ENCODE peak calls at places on chromosomes 7 and 10, in nine cellular contexts. U, V, T, S, D, A, M, I and X are unnamed samples.

GRCh38 chr10:105743343-105744056 is 1102.4 kb downstream of the SORCS3 start:
- DNase-seq in U (peak), V (no peak), T (no peak), S (no peak), D (no peak), A (no peak), M (no peak), I (no peak), X (no peak)

GRCh38 chr7:47191876-47192291 is 390.0 kb downstream of the TNS3 start:
- DNase-seq in U (no peak), V (no peak), T (no peak), S (peak), D (peak), A (no peak), M (no peak), I (no peak), X (peak)

GRCh38 chr10:31129261-31129660 is 97.6 kb upstream of the ZNF438 start:
- DNase-seq in U (peak), V (peak), T (no peak), S (no peak), D (peak), A (peak), M (peak), I (no peak), X (no peak)

GRCh38 chr10:60767424-60767823 is 10.9 kb upstream of the CDK1 start:
- DNase-seq in U (no peak), V (no peak), T (no peak), S (no peak), D (no peak), A (no peak), M (no peak), I (no peak), X (peak)

GRCh38 chr10:108358912-108359311 is 1194.4 kb upstream of the SORCS1 start:
- DNase-seq in U (no peak), V (peak), T (peak), S (no peak), D (peak), A (no peak), M (peak), I (no peak), X (no peak)

GRCh38 chr10:27815261-27815660 is 69.6 kb upstream of the MKX start:
- DNase-seq in U (no peak), V (no peak), T (no peak), S (no peak), D (no peak), A (no peak), M (no peak), I (no peak), X (no peak)

GRCh38 chr7:99380823-99381663 is 6.5 kb downstream of the ARPC1B start:
- DNase-seq in U (peak), V (peak), T (no peak), S (no peak), D (no peak), A (no peak), M (no peak), I (peak), X (peak)

GRCh38 chr7:6164010-6164409 is 108.4 kb downstream of the CYTH3 start:
- DNase-seq in U (no peak), V (no peak), T (no peak), S (no peak), D (no peak), A (no peak), M (no peak), I (no peak), X (no peak)

GRCh38 chr7:68246189-68246633 is 1249.6 kb downstream of the TYW1 start:
- DNase-seq in U (no peak), V (no peak), T (peak), S (no peak), D (peak), A (no peak), M (peak), I (no peak), X (no peak)

GRCh38 chr10:122499012-122499411 is 37.7 kb downstream of the HTRA1 start:
- DNase-seq in U (no peak), V (no peak), T (no peak), S (peak), D (no peak), A (no peak), M (no peak), I (no peak), X (no peak)

GRCh38 chr7:138565451-138566114 is 105.5 kb downstream of the TRIM24 start:
- DNase-seq in U (no peak), V (peak), T (peak), S (no peak), D (peak), A (no peak), M (peak), I (no peak), X (peak)

GRCh38 chr10:77121829-77122228 is 515.8 kb downstream of the KCNMA1 start:
- DNase-seq in U (no peak), V (no peak), T (no peak), S (no peak), D (no peak), A (no peak), M (no peak), I (no peak), X (no peak)

GRCh38 chr7:13017881-13018280 is 330.4 kb downstream of the ARL4A start:
- DNase-seq in U (no peak), V (no peak), T (peak), S (no peak), D (no peak), A (no peak), M (no peak), I (no peak), X (no peak)

GRCh38 chr7:142438235-142438922 is 180.5 kb upstream of the PRSS58 start:
- DNase-seq in U (peak), V (peak), T (no peak), S (no peak), D (peak), A (no peak), M (peak), I (no peak), X (peak)

GRCh38 chr7:77393261-77393660 is 22.9 kb downstream of the GSAP start:
- DNase-seq in U (no peak), V (no peak), T (peak), S (no peak), D (no peak), A (no peak), M (no peak), I (no peak), X (no peak)

GRCh38 chr7:112571852-112572607 is 91.2 kb downstream of the LSMEM1 start:
- DNase-seq in U (no peak), V (no peak), T (no peak), S (no peak), D (no peak), A (no peak), M (no peak), I (no peak), X (peak)

GRCh38 chr7:19139706-19140327 is 5.4 kb downstream of the FERD3L start:
- DNase-seq in U (no peak), V (no peak), T (no peak), S (no peak), D (no peak), A (no peak), M (no peak), I (no peak), X (no peak)

GRCh38 chr7:38070718-38071117 is 107.3 kb upstream of the STARD3NL start:
- DNase-seq in U (peak), V (peak), T (peak), S (no peak), D (peak), A (no peak), M (peak), I (no peak), X (no peak)

GRCh38 chr10:122461367-122461728 is at the start of gene HTRA1:
- DNase-seq in U (peak), V (peak), T (no peak), S (peak), D (no peak), A (no peak), M (no peak), I (no peak), X (no peak)

GRCh38 chr7:123323689-123324088 is 123.9 kb upstream of the SLC13A1 start:
- DNase-seq in U (no peak), V (no peak), T (no peak), S (no peak), D (no peak), A (no peak), M (no peak), I (no peak), X (no peak)
- TF ChIP-seq CTCF in U (no peak), V (no peak), T (no peak), S (no peak), D (no peak), A (no peak), M (no peak), I (no peak), X (no peak)

GRCh38 chr10:80206277-80206655 is 929 bp upstream of the ANXA11 start:
- DNase-seq in U (no peak), V (no peak), T (no peak), S (no peak), D (no peak), A (no peak), M (no peak), I (no peak), X (no peak)
- H3K27ac ChIP-seq in U (no peak), V (no peak), T (peak), S (peak), D (peak), A (peak), M (no peak), I (peak), X (peak)

GRCh38 chr10:116026315-116026714 is 246.7 kb downstream of the GFRA1 start:
- DNase-seq in U (no peak), V (no peak), T (no peak), S (no peak), D (no peak), A (no peak), M (no peak), I (no peak), X (no peak)
- TF ChIP-seq CTCF in U (no peak), V (no peak), T (no peak), S (no peak), D (no peak), A (no peak), M (no peak), I (no peak), X (no peak)

DNA sequence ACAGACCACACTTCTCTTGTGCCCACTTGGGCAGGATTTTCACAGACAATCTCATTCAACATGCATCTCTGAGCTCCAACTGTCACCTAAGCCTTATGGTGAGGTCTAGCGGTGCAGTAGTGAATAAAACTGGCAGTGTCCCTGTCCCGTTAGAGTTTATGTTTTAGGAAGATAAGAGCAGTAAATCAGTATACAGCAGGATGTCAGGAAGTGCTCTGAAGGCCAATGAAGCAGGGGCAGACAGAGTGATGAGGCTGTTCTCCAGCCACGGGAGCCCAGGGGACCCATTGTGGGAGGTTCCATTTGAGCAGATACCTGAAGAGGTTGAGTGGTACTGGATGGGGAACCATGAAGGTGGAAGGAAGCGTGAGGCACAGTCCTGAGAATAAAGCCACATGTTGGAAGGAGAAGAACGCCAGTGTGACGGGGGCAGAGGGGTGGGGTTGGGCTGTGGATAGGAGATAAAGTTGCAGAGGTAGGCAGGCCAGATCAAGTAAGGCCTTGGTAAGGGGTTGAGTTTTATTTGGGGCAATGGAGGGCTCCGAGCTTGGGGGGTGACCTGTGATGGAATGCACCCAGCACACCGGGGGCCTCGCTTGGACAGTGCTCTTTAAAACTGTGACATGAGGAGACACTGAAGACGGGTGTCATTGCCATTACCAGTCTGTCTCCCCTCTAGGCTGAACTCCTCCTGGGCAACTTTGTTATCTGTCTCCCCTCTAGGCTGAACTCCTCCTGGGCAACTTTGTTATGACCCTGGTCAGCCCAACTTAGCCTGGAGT is 6.6 kb downstream of the GDF10 start:
- DNase-seq in U (peak), V (no peak), T (no peak), S (no peak), D (no peak), A (no peak), M (no peak), I (no peak), X (no peak)
- H3K27ac ChIP-seq in U (peak), V (no peak), T (no peak), S (no peak), D (no peak), A (no peak), M (no peak), I (no peak), X (no peak)

GRCh38 chr7:114422478-114423217 is 8.0 kb downstream of the FOXP2 start:
- DNase-seq in U (no peak), V (no peak), T (no peak), S (no peak), D (no peak), A (no peak), M (no peak), I (no peak), X (no peak)

GRCh38 chr7:114426380-114426779 is 11.8 kb downstream of the FOXP2 start:
- DNase-seq in U (no peak), V (no peak), T (no peak), S (no peak), D (no peak), A (no peak), M (no peak), I (no peak), X (no peak)

GRCh38 chr7:114423218-114423496 is 8.5 kb downstream of the FOXP2 start:
- DNase-seq in U (no peak), V (no peak), T (no peak), S (no peak), D (no peak), A (no peak), M (no peak), I (no peak), X (no peak)

GRCh38 chr7:114428211-114428610 is 13.6 kb downstream of the FOXP2 start:
- DNase-seq in U (no peak), V (no peak), T (no peak), S (no peak), D (no peak), A (no peak), M (no peak), I (no peak), X (no peak)

GRCh38 chr7:114426824-114427223 is 12.2 kb downstream of the FOXP2 start:
- DNase-seq in U (no peak), V (peak), T (no peak), S (no peak), D (peak), A (no peak), M (peak), I (no peak), X (no peak)
- TF ChIP-seq CTCF in U (no peak), V (peak), T (peak), S (peak), D (peak), A (no peak), M (peak), I (no peak), X (peak)

GRCh38 chr10:11168423-11169100 is 150.9 kb downstream of the CELF2 start:
- DNase-seq in U (no peak), V (no peak), T (no peak), S (no peak), D (no peak), A (no peak), M (no peak), I (peak), X (no peak)

GRCh38 chr10:11164806-11165590 is 147.3 kb downstream of the CELF2 start:
- DNase-seq in U (peak), V (peak), T (no peak), S (peak), D (peak), A (peak), M (peak), I (peak), X (peak)

GRCh38 chr10:11167233-11167979 is 149.7 kb downstream of the CELF2 start:
- DNase-seq in U (no peak), V (no peak), T (no peak), S (no peak), D (no peak), A (no peak), M (no peak), I (peak), X (no peak)

GRCh38 chr10:11163990-11164805 is 146.5 kb downstream of the CELF2 start:
- DNase-seq in U (no peak), V (no peak), T (no peak), S (no peak), D (no peak), A (no peak), M (no peak), I (peak), X (peak)

GRCh38 chr10:11165591-11166543 is 148.2 kb downstream of the CELF2 start:
- DNase-seq in U (peak), V (no peak), T (no peak), S (peak), D (peak), A (no peak), M (peak), I (peak), X (peak)
- H3K27ac ChIP-seq in U (peak), V (peak), T (no peak), S (peak), D (no peak), A (peak), M (no peak), I (peak), X (no peak)

DNA sequence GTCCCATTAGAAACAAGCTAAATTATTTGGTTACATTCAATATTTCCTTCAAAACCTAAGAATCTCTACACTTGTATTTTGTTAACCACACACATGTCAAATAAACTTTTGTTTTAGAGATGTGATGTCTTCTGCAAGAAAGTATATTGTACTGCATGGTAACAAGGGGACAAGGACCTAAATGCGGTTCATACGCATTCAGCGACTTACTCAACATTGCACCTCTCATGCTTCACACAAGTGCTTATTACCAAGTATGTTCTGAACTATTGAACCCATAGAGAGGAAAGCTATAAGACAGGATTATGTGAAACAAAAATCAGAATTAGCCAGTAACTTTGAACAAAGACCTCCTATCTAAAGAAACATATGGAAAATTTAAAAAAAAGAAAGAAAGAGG is 68.3 kb downstream of the CREB5 start:
- DNase-seq in U (no peak), V (no peak), T (no peak), S (no peak), D (no peak), A (no peak), M (no peak), I (no peak), X (no peak)
- TF ChIP-seq CTCF in U (no peak), V (no peak), T (no peak), S (no peak), D (no peak), A (no peak), M (no peak), I (no peak), X (no peak)

DNA sequence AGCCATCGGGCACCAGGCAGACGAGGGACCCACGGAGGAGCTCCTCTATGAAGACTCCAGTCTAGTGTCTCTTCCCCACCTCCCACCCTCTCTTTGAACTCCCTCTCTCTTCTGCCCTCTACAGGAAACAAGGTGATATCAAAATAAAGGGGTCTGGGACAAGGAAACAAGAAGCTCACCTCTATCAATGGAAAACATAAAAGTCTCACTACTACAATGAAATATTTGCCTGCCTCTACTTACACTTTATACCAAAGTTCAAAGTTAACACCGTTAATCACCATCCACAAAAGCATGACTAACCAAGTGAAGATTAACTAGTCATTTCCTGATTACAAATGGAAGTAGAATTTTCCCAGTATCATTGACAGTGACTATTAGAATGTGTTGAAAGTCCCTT is 82.2 kb downstream of the PARD3 start:
- DNase-seq in U (no peak), V (no peak), T (peak), S (no peak), D (no peak), A (no peak), M (peak), I (no peak), X (peak)
- H3K27ac ChIP-seq in U (no peak), V (no peak), T (peak), S (no peak), D (peak), A (no peak), M (no peak), I (no peak), X (no peak)